ENCODE peak calls at places on chromosome 14, in seven cellular contexts. One of them, this sample, is unnamed.

GRCh38 chr14:105153331-105153731 is 15.2 kb downstream of the JAG2 start:
- DNase-seq in GM20000: no peak
- DNase-seq in dermis microvascular lymphatic vessel endothelial cell: no peak
- DNase-seq in GM13976: no peak
- DNase-seq in stimulated activated CD4-positive, alpha-beta T cell treated with anti-CD3 and anti-CD28 coated beads, TNF-alpha, amount 100 ng/mL, for 48 hours: no peak
- DNase-seq in naive B cell: no peak
- DNase-seq in IMR-90: no peak
- DNase-seq in this sample: no peak

GRCh38 chr14:87628129-87628528 is 364.9 kb downstream of the GALC start:
- DNase-seq in dermis microvascular lymphatic vessel endothelial cell: no peak
- DNase-seq in naive B cell: no peak
- DNase-seq in stimulated activated CD4-positive, alpha-beta T cell treated with anti-CD3 and anti-CD28 coated beads, TNF-alpha, amount 100 ng/mL, for 48 hours: no peak
- DNase-seq in GM13976: no peak
- DNase-seq in GM20000: no peak
- DNase-seq in IMR-90: peak
- DNase-seq in this sample: no peak

GRCh38 chr14:59918824-59919581 is 941 bp upstream of the LRRC9 start:
- DNase-seq in GM20000: peak
- DNase-seq in dermis microvascular lymphatic vessel endothelial cell: peak
- DNase-seq in IMR-90: peak
- DNase-seq in stimulated activated CD4-positive, alpha-beta T cell treated with anti-CD3 and anti-CD28 coated beads, TNF-alpha, amount 100 ng/mL, for 48 hours: no peak
- DNase-seq in naive B cell: no peak
- DNase-seq in GM13976: peak
- DNase-seq in this sample: no peak

GRCh38 chr14:103629503-103630121 is 601 bp downstream of the KLC1 start:
- DNase-seq in GM13976: peak
- DNase-seq in dermis microvascular lymphatic vessel endothelial cell: no peak
- DNase-seq in GM20000: peak
- DNase-seq in naive B cell: peak
- DNase-seq in IMR-90: no peak
- DNase-seq in stimulated activated CD4-positive, alpha-beta T cell treated with anti-CD3 and anti-CD28 coated beads, TNF-alpha, amount 100 ng/mL, for 48 hours: no peak
- DNase-seq in this sample: peak

GRCh38 chr14:55580401-55581010 is 499 bp downstream of the KTN1 start:
- DNase-seq in GM20000: peak
- DNase-seq in dermis microvascular lymphatic vessel endothelial cell: no peak
- DNase-seq in IMR-90: no peak
- DNase-seq in GM13976: peak
- DNase-seq in naive B cell: peak
- DNase-seq in stimulated activated CD4-positive, alpha-beta T cell treated with anti-CD3 and anti-CD28 coated beads, TNF-alpha, amount 100 ng/mL, for 48 hours: peak
- DNase-seq in this sample: peak

GRCh38 chr14:90060965-90061848 is 587 bp upstream of the KCNK13 start:
- DNase-seq in stimulated activated CD4-positive, alpha-beta T cell treated with anti-CD3 and anti-CD28 coated beads, TNF-alpha, amount 100 ng/mL, for 48 hours: no peak
- DNase-seq in GM13976: peak
- DNase-seq in GM20000: peak
- DNase-seq in IMR-90: no peak
- DNase-seq in dermis microvascular lymphatic vessel endothelial cell: no peak
- DNase-seq in naive B cell: no peak
- DNase-seq in this sample: peak

GRCh38 chr14:20934148-20934762 is 21.0 kb upstream of the RNASE2 start:
- DNase-seq in GM13976: peak
- DNase-seq in stimulated activated CD4-positive, alpha-beta T cell treated with anti-CD3 and anti-CD28 coated beads, TNF-alpha, amount 100 ng/mL, for 48 hours: peak
- DNase-seq in naive B cell: no peak
- DNase-seq in dermis microvascular lymphatic vessel endothelial cell: no peak
- DNase-seq in IMR-90: no peak
- DNase-seq in GM20000: peak
- DNase-seq in this sample: peak

GRCh38 chr14:63475761-63476160 is 67.4 kb downstream of the PPP2R5E start:
- DNase-seq in GM13976: no peak
- DNase-seq in dermis microvascular lymphatic vessel endothelial cell: peak
- DNase-seq in GM20000: no peak
- DNase-seq in stimulated activated CD4-positive, alpha-beta T cell treated with anti-CD3 and anti-CD28 coated beads, TNF-alpha, amount 100 ng/mL, for 48 hours: no peak
- DNase-seq in naive B cell: no peak
- DNase-seq in IMR-90: no peak
- DNase-seq in this sample: no peak

GRCh38 chr14:26121181-26121580 is 476.7 kb downstream of the NOVA1 start:
- DNase-seq in GM20000: no peak
- DNase-seq in naive B cell: no peak
- DNase-seq in dermis microvascular lymphatic vessel endothelial cell: no peak
- DNase-seq in GM13976: no peak
- DNase-seq in stimulated activated CD4-positive, alpha-beta T cell treated with anti-CD3 and anti-CD28 coated beads, TNF-alpha, amount 100 ng/mL, for 48 hours: no peak
- DNase-seq in IMR-90: no peak
- DNase-seq in this sample: no peak

GRCh38 chr14:34911209-34912150 is 36.3 kb upstream of the BAZ1A start:
- DNase-seq in stimulated activated CD4-positive, alpha-beta T cell treated with anti-CD3 and anti-CD28 coated beads, TNF-alpha, amount 100 ng/mL, for 48 hours: no peak
- DNase-seq in GM20000: no peak
- DNase-seq in IMR-90: peak
- DNase-seq in dermis microvascular lymphatic vessel endothelial cell: no peak
- DNase-seq in naive B cell: no peak
- DNase-seq in GM13976: no peak
- DNase-seq in this sample: no peak

GRCh38 chr14:75604979-75605825 is 26.8 kb downstream of the FLVCR2 start:
- DNase-seq in stimulated activated CD4-positive, alpha-beta T cell treated with anti-CD3 and anti-CD28 coated beads, TNF-alpha, amount 100 ng/mL, for 48 hours: no peak
- DNase-seq in IMR-90: no peak
- DNase-seq in GM13976: no peak
- DNase-seq in GM20000: no peak
- DNase-seq in dermis microvascular lymphatic vessel endothelial cell: no peak
- DNase-seq in naive B cell: no peak
- DNase-seq in this sample: no peak

GRCh38 chr14:34254596-34254995 is 207.4 kb downstream of the SPTSSA start:
- DNase-seq in stimulated activated CD4-positive, alpha-beta T cell treated with anti-CD3 and anti-CD28 coated beads, TNF-alpha, amount 100 ng/mL, for 48 hours: no peak
- DNase-seq in GM20000: no peak
- DNase-seq in GM13976: no peak
- DNase-seq in IMR-90: no peak
- DNase-seq in naive B cell: no peak
- DNase-seq in dermis microvascular lymphatic vessel endothelial cell: no peak
- DNase-seq in this sample: no peak

GRCh38 chr14:68549966-68550705 is 242.7 kb downstream of the ZFP36L1 start:
- DNase-seq in GM20000: no peak
- DNase-seq in naive B cell: no peak
- DNase-seq in IMR-90: no peak
- DNase-seq in GM13976: no peak
- DNase-seq in stimulated activated CD4-positive, alpha-beta T cell treated with anti-CD3 and anti-CD28 coated beads, TNF-alpha, amount 100 ng/mL, for 48 hours: no peak
- DNase-seq in dermis microvascular lymphatic vessel endothelial cell: peak
- DNase-seq in this sample: no peak